ENCODE peak calls at places on chromosomes 4 and X, in eight cellular contexts. Y is heart left ventricle, D is psoas muscle, U is lower lobe of right lung, X is vagina, R is HepG2, G is NT2/D1, K is adipocyte. O is an unnamed sample. For H3K9me3 and H3K27me3, the result is how much of the 10 kb centered on the place peaks cover.

GRCh38 chrX:150899191-150899757 is 806 bp upstream of the CD99L2 start:
- DNase-seq in Y (peak), D (peak), U (peak), X (no peak), R (no peak), G (no peak), K (peak), O (no peak)

GRCh38 chrX:125628435-125628834 is 308.8 kb downstream of the TEX13C start:
- DNase-seq in Y (no peak), D (no peak), U (no peak), X (no peak), R (no peak), G (peak), K (no peak), O (no peak)

GRCh38 chr4:54976682-54977081 is 148.7 kb downstream of the KDR start:
- DNase-seq in Y (no peak), D (no peak), U (no peak), X (no peak), R (peak), G (no peak), K (no peak), O (no peak)

GRCh38 chr4:100816646-100817045 is 298.8 kb upstream of the EMCN start:
- DNase-seq in Y (no peak), D (no peak), U (no peak), X (no peak), R (no peak), G (no peak), K (no peak), O (no peak)

GRCh38 chr4:26787461-26788340 is 72.9 kb upstream of the STIM2 start:
- DNase-seq in Y (peak), D (peak), U (no peak), X (no peak), R (peak), G (peak), K (peak), O (peak)

GRCh38 chr4:145732416-145732815 is 52.5 kb downstream of the C4orf51 start:
- DNase-seq in Y (no peak), D (no peak), U (no peak), X (no peak), R (no peak), G (no peak), K (no peak), O (no peak)

GRCh38 chrX:130704053-130705038 is 198.7 kb downstream of the ENOX2 start:
- DNase-seq in Y (no peak), D (no peak), U (no peak), X (no peak), R (peak), G (no peak), K (peak), O (no peak)

GRCh38 chrX:141733371-141733770 is 34.8 kb upstream of the SPANXD start:
- DNase-seq in Y (no peak), D (no peak), U (no peak), X (no peak), R (no peak), G (no peak), K (peak), O (peak)

GRCh38 chr4:10005632-10006031 is 15.7 kb downstream of the SLC2A9 start:
- DNase-seq in Y (no peak), D (no peak), U (no peak), X (no peak), R (no peak), G (no peak), K (no peak), O (no peak)

GRCh38 chr4:145812902-145813301 is 125.7 kb downstream of the ZNF827 start:
- DNase-seq in Y (no peak), D (no peak), U (no peak), X (no peak), R (peak), G (no peak), K (no peak), O (no peak)

GRCh38 chrX:119661486-119661885 is 31.5 kb downstream of the SEPTIN6 start:
- DNase-seq in Y (no peak), D (no peak), U (no peak), X (no peak), R (no peak), G (no peak), K (no peak), O (no peak)

GRCh38 chr4:98381306-98381705 is 120.1 kb downstream of the RAP1GDS1 start:
- DNase-seq in Y (no peak), D (no peak), U (no peak), X (no peak), R (no peak), G (no peak), K (no peak), O (no peak)

GRCh38 chrX:15834827-15835595 is 19.6 kb downstream of the AP1S2 start:
- DNase-seq in Y (no peak), D (no peak), U (no peak), X (no peak), R (no peak), G (no peak), K (peak), O (no peak)

GRCh38 chr4:56630876-56631666 is 50.0 kb downstream of the HOPX start:
- DNase-seq in Y (no peak), D (no peak), U (no peak), X (no peak), R (no peak), G (no peak), K (peak), O (no peak)

GRCh38 chr4:154854362-154854761 is 73.3 kb downstream of the RBM46 start:
- DNase-seq in Y (no peak), D (no peak), U (no peak), X (no peak), R (peak), G (no peak), K (peak), O (no peak)

GRCh38 chr4:13546855-13547562 is 2.7 kb upstream of the NKX3-2 start:
- DNase-seq in Y (peak), D (no peak), U (no peak), X (no peak), R (no peak), G (no peak), K (no peak), O (peak)

GRCh38 chr4:181264908-181265307 is 978.3 kb upstream of the TENM3 start:
- DNase-seq in Y (no peak), D (no peak), U (no peak), X (no peak), R (no peak), G (no peak), K (no peak), O (no peak)

GRCh38 chrX:13646154-13646549 is 6.8 kb upstream of the TCEANC start:
- DNase-seq in Y (peak), D (no peak), U (peak), X (no peak), R (peak), G (peak), K (peak), O (peak)

GRCh38 chr4:67393699-67394281 is 151.5 kb downstream of the CENPC start:
- DNase-seq in Y (no peak), D (no peak), U (no peak), X (no peak), R (peak), G (peak), K (peak), O (no peak)

GRCh38 chr4:188433916-188434315 is 294.7 kb downstream of the TRIML1 start:
- DNase-seq in Y (no peak), D (no peak), U (no peak), X (no peak), R (no peak), G (no peak), K (no peak), O (no peak)

GRCh38 chrX:47745386-47745785 is 86.4 kb upstream of the UXT start:
- DNase-seq in Y (no peak), D (no peak), U (no peak), X (no peak), R (no peak), G (no peak), K (no peak), O (no peak)

GRCh38 chrX:114650351-114650750 is 66.5 kb downstream of the HTR2C start:
- DNase-seq in Y (no peak), D (no peak), U (no peak), X (no peak), R (no peak), G (no peak), K (peak), O (no peak)

GRCh38 chrX:102067966-102068723 is 57.3 kb upstream of the TCEAL2 start:
- DNase-seq in Y (no peak), D (no peak), U (no peak), X (no peak), R (peak), G (no peak), K (peak), O (no peak)

GRCh38 chr4:83272900-83273299 is 11.7 kb downstream of the COQ2 start:
- DNase-seq in Y (no peak), D (no peak), U (no peak), X (no peak), R (no peak), G (no peak), K (no peak), O (no peak)

GRCh38 chrX:2417205-2417604 is 83.6 kb downstream of the DHRSX start:
- DNase-seq in Y (no peak), D (no peak), U (no peak), X (no peak), R (no peak), G (no peak), K (no peak), O (no peak)

GRCh38 chrX:2414384-2414783 is 86.4 kb downstream of the DHRSX start:
- DNase-seq in Y (no peak), D (no peak), U (no peak), X (no peak), R (no peak), G (no peak), K (no peak), O (no peak)

GRCh38 chrX:2413969-2414368 is 86.8 kb downstream of the DHRSX start:
- DNase-seq in Y (no peak), D (no peak), U (no peak), X (no peak), R (no peak), G (no peak), K (no peak), O (no peak)

GRCh38 chrX:2423293-2423692 is 77.5 kb downstream of the DHRSX start:
- DNase-seq in Y (no peak), D (no peak), U (no peak), X (no peak), R (no peak), G (no peak), K (no peak), O (peak)

DNA sequence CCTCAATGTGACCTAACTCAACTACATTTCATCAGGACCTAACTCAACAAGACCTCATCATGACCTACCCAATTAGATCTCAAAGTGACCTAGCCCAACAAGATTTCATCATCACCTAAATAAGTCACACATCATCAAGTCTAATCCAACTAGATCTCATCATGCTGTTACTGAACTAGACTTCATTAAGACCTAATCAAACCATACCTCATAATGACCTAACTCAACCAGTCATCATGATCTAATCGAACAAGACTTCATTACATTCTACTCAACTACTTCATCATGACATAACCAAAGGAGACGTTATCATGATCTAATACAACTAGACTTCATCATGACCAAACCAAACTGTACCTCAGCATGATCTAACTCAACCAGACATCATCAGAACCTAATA is 82.8 kb downstream of the DHRSX start:
- DNase-seq in Y (no peak), D (no peak), U (no peak), X (no peak), R (no peak), G (no peak), K (no peak), O (no peak)
- H3K9me3 ChIP-seq in Y (under half), D (under half), U (under half), X (under half), R (under half), G (under half), K (under half), O (under half)

GRCh38 chr4:173195708-173196107 is 27.1 kb downstream of the GALNT7 start:
- DNase-seq in Y (no peak), D (no peak), U (no peak), X (no peak), R (no peak), G (no peak), K (no peak), O (no peak)
- H3K4me3 ChIP-seq in Y (no peak), D (no peak), U (no peak), X (no peak), R (no peak), G (no peak), K (no peak), O (no peak)

GRCh38 chr4:3716876-3717235 is 49.3 kb upstream of the ADRA2C start:
- DNase-seq in Y (peak), D (peak), U (peak), X (no peak), R (no peak), G (no peak), K (no peak), O (no peak)

GRCh38 chr4:3716034-3716875 is 49.9 kb upstream of the ADRA2C start:
- DNase-seq in Y (peak), D (peak), U (peak), X (no peak), R (no peak), G (no peak), K (no peak), O (no peak)

GRCh38 chr4:3718462-3718861 is 47.7 kb upstream of the ADRA2C start:
- DNase-seq in Y (no peak), D (peak), U (no peak), X (no peak), R (no peak), G (no peak), K (no peak), O (no peak)

GRCh38 chr4:3715251-3716033 is 50.7 kb upstream of the ADRA2C start:
- DNase-seq in Y (no peak), D (peak), U (peak), X (no peak), R (no peak), G (no peak), K (peak), O (no peak)

GRCh38 chr4:3717241-3717640 is 48.9 kb upstream of the ADRA2C start:
- DNase-seq in Y (peak), D (peak), U (peak), X (no peak), R (no peak), G (no peak), K (no peak), O (no peak)
- H3K27me3 ChIP-seq in Y (under half), D (under half), U (under half), X (under half), R (half or more), G (under half), K (half or more), O (under half)

GRCh38 chr4:124833831-124834505 is 121.4 kb upstream of the ANKRD50 start:
- DNase-seq in Y (no peak), D (no peak), U (no peak), X (no peak), R (no peak), G (no peak), K (no peak), O (no peak)
- H3K9me3 ChIP-seq in Y (under half), D (under half), U (under half), X (under half), R (under half), G (under half), K (under half), O (under half)

DNA sequence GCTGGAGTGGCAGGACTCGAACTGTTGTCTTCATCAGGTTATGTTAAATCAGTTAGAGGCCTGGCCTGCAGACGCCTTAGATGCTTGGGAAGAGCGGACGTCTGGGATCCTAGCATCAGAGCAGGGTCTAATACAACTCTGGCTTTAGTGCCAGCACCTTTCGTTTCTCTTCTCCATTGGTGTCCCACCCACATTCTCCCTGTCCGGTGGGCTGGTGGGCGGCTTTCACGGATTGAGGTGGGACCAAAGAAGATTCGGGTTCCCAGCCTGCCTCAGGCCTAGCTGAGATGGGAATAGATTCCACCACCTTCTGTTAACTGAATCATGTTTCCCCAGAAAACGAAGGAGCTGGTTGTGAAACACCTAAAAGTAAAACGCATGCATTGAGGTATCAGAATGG is 939 bp downstream of the PDK3 start:
- DNase-seq in Y (no peak), D (no peak), U (no peak), X (no peak), R (no peak), G (no peak), K (peak), O (no peak)
- H3K4me3 ChIP-seq in Y (peak), D (peak), U (peak), X (peak), R (peak), G (peak), K (peak), O (no peak)

GRCh38 chr4:84492290-84492689 is 6.8 kb downstream of the NKX6-1 start:
- DNase-seq in Y (no peak), D (no peak), U (no peak), X (no peak), R (no peak), G (no peak), K (no peak), O (no peak)

GRCh38 chr4:84494518-84494917 is 4.6 kb downstream of the NKX6-1 start:
- DNase-seq in Y (no peak), D (no peak), U (no peak), X (no peak), R (no peak), G (no peak), K (no peak), O (no peak)

GRCh38 chr4:84493092-84493850 is 5.8 kb downstream of the NKX6-1 start:
- DNase-seq in Y (no peak), D (peak), U (no peak), X (no peak), R (no peak), G (no peak), K (peak), O (no peak)

GRCh38 chr4:84491420-84491819 is 7.7 kb downstream of the NKX6-1 start:
- DNase-seq in Y (no peak), D (no peak), U (no peak), X (no peak), R (no peak), G (no peak), K (no peak), O (no peak)

GRCh38 chr4:84492737-84493091 is 6.4 kb downstream of the NKX6-1 start:
- DNase-seq in Y (no peak), D (no peak), U (no peak), X (no peak), R (no peak), G (no peak), K (no peak), O (no peak)
- H3K27me3 ChIP-seq in Y (half or more), D (under half), U (half or more), X (under half), R (half or more), G (half or more), K (half or more), O (under half)